ENCODE peak calls at places on chromosomes 12 and 14, in ten cellular contexts. G is sigmoid colon, X is ovary, O is heart left ventricle, P is stomach, V is IMR-90, A is body of pancreas, F is tibial nerve, W is GM12878, M is uterus. R is an unnamed sample.

GRCh38 chr12:101902641-101903040 is 25.3 kb downstream of the DRAM1 start:
- DNase-seq in F (no peak), A (no peak), M (no peak), O (no peak), V (no peak), G (no peak), W (no peak), X (no peak), P (no peak), R (no peak)

GRCh38 chr12:52307836-52308806 is 13.1 kb downstream of the KRT83 start:
- DNase-seq in W (no peak), A (peak; percentile 61), M (peak; percentile 20), X (no peak), P (peak; percentile 67), F (no peak), V (peak; percentile 11), O (no peak), G (peak; percentile 60), R (no peak)

GRCh38 chr12:69553626-69554248 is 31.5 kb upstream of the CCT2 start:
- DNase-seq in F (no peak), M (no peak), W (no peak), O (no peak), X (no peak), V (peak; percentile 72), P (no peak), G (no peak), A (peak; percentile 34), R (no peak)

GRCh38 chr14:24274101-24274543 is 2.7 kb upstream of the RABGGTA start:
- DNase-seq in F (no peak), O (no peak), G (no peak), V (peak; percentile 31), M (no peak), A (peak; percentile 90), W (peak; percentile 93), P (peak; percentile 63), X (no peak), R (no peak)

GRCh38 chr14:38431156-38431555 is 175.3 kb upstream of the CLEC14A start:
- DNase-seq in W (no peak), O (no peak), P (no peak), X (no peak), M (no peak), A (no peak), G (no peak), V (no peak), F (no peak), R (no peak)

GRCh38 chr12:112875608-112876007 is 31.2 kb upstream of the OAS1 start:
- DNase-seq in V (no peak), F (no peak), A (no peak), M (no peak), G (no peak), W (no peak), P (no peak), O (no peak), X (no peak), R (no peak)

GRCh38 chr12:115697341-115697740 is 580.2 kb downstream of the MED13L start:
- DNase-seq in A (no peak), M (no peak), V (no peak), F (no peak), G (no peak), P (no peak), O (no peak), W (no peak), X (no peak), R (no peak)

GRCh38 chr12:131089526-131090253 is 136.0 kb downstream of the ADGRD1 start:
- DNase-seq in F (no peak), V (no peak), W (no peak), O (peak; percentile 31), A (no peak), P (no peak), M (peak; percentile 12), G (peak; percentile 46), X (peak; percentile 8), R (no peak)

GRCh38 chr14:33564774-33565630 is 385.9 kb downstream of the EGLN3 start:
- DNase-seq in O (no peak), V (peak; percentile 10), G (no peak), P (no peak), X (no peak), A (no peak), F (no peak), W (peak; percentile 57), M (no peak), R (no peak)

DNA sequence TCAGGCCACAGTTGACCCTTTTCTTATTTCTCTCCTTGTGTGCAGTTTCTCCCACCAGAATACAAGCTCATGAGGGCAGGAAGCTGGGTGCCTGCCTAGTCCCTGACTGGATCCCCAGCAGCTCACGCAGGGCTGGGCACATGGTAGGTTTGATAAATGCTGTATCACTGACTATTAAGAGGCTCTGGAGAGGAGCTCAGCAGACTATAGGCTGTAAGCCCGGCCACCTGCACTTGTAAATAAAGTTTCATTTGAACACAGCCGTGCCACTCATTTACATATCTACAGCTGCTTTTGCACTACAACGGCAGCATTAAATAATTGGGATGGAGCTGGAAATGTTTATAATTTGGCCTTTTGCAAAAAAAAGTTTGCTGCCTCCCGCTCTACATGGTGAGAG is 32.0 kb downstream of the CHGA start:
- DNase-seq in M (no peak), V (no peak), F (no peak), A (no peak), G (no peak), W (no peak), X (no peak), P (no peak), O (peak; percentile 25), R (no peak)
- H3K36me3 ChIP-seq in M (no peaks in the 10 kb centered on the region), V (no peaks in the 10 kb centered on the region), F (no peaks in the 10 kb centered on the region), A (peaks cover 21% of the 10 kb centered on the region), G (peaks cover 37% of the 10 kb centered on the region), W (peaks cover 7% of the 10 kb centered on the region), X (no peaks in the 10 kb centered on the region), P (peaks cover 20% of the 10 kb centered on the region), O (peaks cover 35% of the 10 kb centered on the region), R (peaks cover 24% of the 10 kb centered on the region)

DNA sequence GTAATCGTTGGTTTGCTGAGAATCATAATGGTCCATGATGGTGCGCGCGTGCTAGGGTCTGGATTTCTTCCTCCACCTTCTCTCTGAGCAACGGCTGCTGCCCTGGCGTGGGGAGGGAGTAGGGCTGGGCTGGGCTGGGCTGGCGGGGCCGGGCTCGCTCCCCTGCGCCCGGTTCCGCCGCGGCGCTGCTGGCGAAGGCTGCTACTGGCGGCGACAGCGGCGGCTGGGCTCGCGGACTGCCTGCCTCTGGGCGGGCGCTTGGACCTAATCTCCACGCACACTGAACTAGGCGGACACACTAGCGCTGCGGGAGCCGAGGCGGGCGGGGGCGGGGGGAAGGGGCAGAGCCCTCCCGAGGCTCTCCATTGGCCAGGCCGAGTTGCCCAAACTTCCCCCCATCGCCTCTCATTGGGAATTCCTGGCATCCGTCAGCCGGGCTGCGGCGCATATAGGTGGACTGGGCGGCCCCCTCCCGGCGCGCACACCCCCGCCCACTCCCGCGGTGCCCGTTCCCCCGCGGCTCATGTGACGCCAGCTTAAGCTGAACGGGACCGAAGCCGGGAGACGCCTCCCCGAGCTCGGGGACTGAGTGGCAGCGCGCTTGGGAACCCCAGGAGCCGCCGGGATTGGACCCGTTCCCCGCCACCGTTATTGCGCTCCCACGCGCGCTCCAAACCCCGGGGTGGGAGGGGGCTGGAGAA is at the start of gene ACTN1:
- DNase-seq in V (peak; percentile 97), G (peak; percentile 99), A (peak; percentile 97), P (peak; percentile 94), W (peak; percentile 55), X (peak; percentile 96), M (peak; percentile 95), F (peak; percentile 83), O (peak; percentile 94), R (peak; percentile 98)
- TF ChIP-seq POLR2A in V (peak; percentile 94), G (peak; percentile 87), A (peak; percentile 82), P (peak; percentile 54), W (no peak), X (peak; percentile 65), M (peak; percentile 91), F (no peak), O (peak; percentile 92), R (peak; percentile 93)

DNA sequence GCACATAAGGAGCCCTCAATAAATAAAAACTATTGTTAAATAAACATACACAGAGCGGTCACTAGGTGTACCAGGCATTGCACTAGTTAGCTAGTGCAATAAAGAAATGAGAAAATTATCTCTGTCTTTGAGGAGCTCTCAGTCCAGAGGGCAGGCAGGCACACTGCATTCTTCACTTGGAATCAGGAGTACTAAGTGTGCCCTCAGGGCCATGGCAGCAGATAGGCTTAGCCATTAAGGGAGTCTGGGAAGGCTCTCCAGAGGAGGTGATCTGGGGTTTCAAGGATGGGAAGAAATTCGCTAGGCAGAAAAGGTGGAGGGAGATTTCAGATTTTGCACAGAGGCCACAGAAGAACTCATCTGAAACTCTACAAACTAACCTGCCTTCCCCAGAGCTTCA is 9.1 kb downstream of the ABCD4 start:
- DNase-seq in X (no peak), A (no peak), P (no peak), V (no peak), W (no peak), F (no peak), O (no peak), M (no peak), G (no peak), R (no peak)
- H3K36me3 ChIP-seq in X (no peaks in the 10 kb centered on the region), A (peaks cover 8% of the 10 kb centered on the region), P (peaks cover 53% of the 10 kb centered on the region), V (peaks cover 64% of the 10 kb centered on the region), W (peaks cover 10% of the 10 kb centered on the region), F (no peaks in the 10 kb centered on the region), O (peaks cover 93% of the 10 kb centered on the region), M (no peaks in the 10 kb centered on the region), G (peaks cover 48% of the 10 kb centered on the region), R (peaks cover 80% of the 10 kb centered on the region)

GRCh38 chr14:95536036-95536577 is 1.3 kb downstream of the GLRX5 start:
- DNase-seq in X (no peak), A (no peak), F (no peak), W (no peak), O (no peak), M (no peak), G (no peak), V (no peak), P (no peak), R (no peak)
- TF ChIP-seq POLR2A in X (no peak), A (no peak), F (no peak), W (no peak), O (no peak), M (no peak), G (no peak), V (no peak), P (no peak), R (no peak)

DNA sequence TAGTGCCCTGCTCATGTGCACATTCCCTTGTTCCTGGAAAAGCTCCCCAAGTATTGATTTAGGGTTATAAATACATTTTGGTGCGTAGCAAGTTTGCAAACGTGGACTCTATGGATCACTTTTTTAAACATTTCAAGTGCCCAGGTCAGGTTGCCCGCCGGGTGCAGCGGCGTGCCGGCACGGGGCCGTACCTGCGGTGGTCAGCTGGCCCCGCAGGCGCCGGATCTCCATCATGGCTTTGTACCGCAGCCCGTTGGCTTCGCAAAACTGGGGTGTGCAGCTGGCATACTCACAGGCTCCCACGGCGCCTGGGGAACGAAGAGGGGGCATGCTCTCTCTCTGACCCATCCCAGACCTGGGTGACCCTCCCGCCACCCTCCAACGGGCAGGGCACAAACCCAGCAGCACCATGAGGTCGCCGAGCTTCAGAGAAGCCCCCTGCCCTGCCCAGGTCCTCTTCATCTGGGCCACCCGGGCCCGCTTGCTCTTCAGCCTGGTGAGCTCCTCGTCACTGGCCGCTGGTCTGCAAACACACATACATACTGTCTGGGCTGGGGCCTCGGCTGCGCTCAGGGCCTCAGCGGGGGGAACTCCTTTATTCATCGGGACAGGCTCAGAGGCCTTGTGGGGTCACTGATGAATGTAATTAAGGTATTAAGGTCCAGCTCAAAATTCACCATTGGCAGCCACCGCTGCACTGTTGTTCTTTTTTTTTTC is 35.1 kb downstream of the DHX37 start:
- DNase-seq in A (no peak), P (no peak), X (no peak), M (no peak), W (no peak), G (no peak), V (no peak), O (no peak), F (no peak), R (no peak)
- H3K36me3 ChIP-seq in A (peaks cover 28% of the 10 kb centered on the region), P (peaks cover 62% of the 10 kb centered on the region), X (no peaks in the 10 kb centered on the region), M (no peaks in the 10 kb centered on the region), W (peaks cover 24% of the 10 kb centered on the region), G (peaks cover 59% of the 10 kb centered on the region), V (peaks cover 60% of the 10 kb centered on the region), O (peaks cover 98% of the 10 kb centered on the region), F (no peaks in the 10 kb centered on the region), R (peaks cover 94% of the 10 kb centered on the region)